ENCODE peak calls at places on chromosomes 2 and 18, in four cellular contexts. P is K562, Y is GM12878, L is HepG2. A is an unnamed sample.

GRCh38 chr2:47313141-47313691 is 89.7 kb upstream of the MSH2 start:
- DNase-seq in P (peak; percentile 58), L (peak; percentile 92), Y (no peak), A (peak; percentile 48)

GRCh38 chr2:20198001-20198400 is 26.9 kb downstream of the SDC1 start:
- DNase-seq in Y (no peak), L (no peak), P (no peak), A (no peak)

GRCh38 chr2:112800881-112801583 is 16.7 kb upstream of the IL1A start:
- DNase-seq in L (no peak), P (no peak), Y (no peak), A (no peak)

GRCh38 chr18:75223687-75224347 is 13.2 kb downstream of the TSHZ1 start:
- DNase-seq in P (no peak), L (peak; percentile 10), Y (no peak), A (no peak)

GRCh38 chr2:14944562-14945346 is 312.2 kb downstream of the LRATD1 start:
- DNase-seq in L (peak; percentile 58), P (peak; percentile 19), Y (no peak), A (peak; percentile 80)

GRCh38 chr18:59359576-59359952 is 499 bp upstream of the LMAN1 start:
- DNase-seq in Y (no peak), L (no peak), P (no peak), A (no peak)

GRCh38 chr2:220855296-220855695 is 716.8 kb downstream of the EPHA4 start:
- DNase-seq in Y (no peak), L (no peak), P (no peak), A (no peak)

GRCh38 chr2:3725002-3725401 is 21.6 kb downstream of the DCDC2C start:
- DNase-seq in Y (no peak), L (no peak), P (no peak), A (no peak)

GRCh38 chr18:12630136-12630535 is 27.8 kb downstream of the SPIRE1 start:
- DNase-seq in Y (no peak), P (no peak), L (no peak), A (no peak)

GRCh38 chr2:119914266-119914665 is 98.6 kb upstream of the EPB41L5 start:
- DNase-seq in Y (no peak), L (no peak), P (no peak), A (no peak)

GRCh38 chr18:74303936-74304335 is 11.7 kb upstream of the C18orf63 start:
- DNase-seq in Y (no peak), P (no peak), L (no peak), A (no peak)

GRCh38 chr2:42100696-42101585 is 53.1 kb downstream of the PKDCC start:
- DNase-seq in Y (no peak), P (no peak), L (no peak), A (peak; percentile 78)

GRCh38 chr2:69169990-69170389 is 157.0 kb downstream of the ANTXR1 start:
- DNase-seq in P (no peak), Y (no peak), L (no peak), A (no peak)

GRCh38 chr2:59936031-59936430 is 617.4 kb downstream of the BCL11A start:
- DNase-seq in Y (no peak), L (no peak), P (no peak), A (no peak)

GRCh38 chr2:235080108-235080507 is 128.3 kb downstream of the SH3BP4 start:
- DNase-seq in P (no peak), Y (no peak), L (no peak), A (no peak)

GRCh38 chr2:203804070-203804469 is 63.5 kb upstream of the CTLA4 start:
- DNase-seq in L (no peak), Y (no peak), P (no peak), A (no peak)

GRCh38 chr2:204177977-204178522 is 241.5 kb downstream of the ICOS start:
- DNase-seq in L (peak; percentile 35), Y (peak; percentile 1), P (peak; percentile 18), A (peak; percentile 73)

GRCh38 chr2:86081724-86082123 is 24.0 kb downstream of the POLR1A start:
- DNase-seq in L (no peak), Y (no peak), P (no peak), A (no peak)

GRCh38 chr2:37560863-37561614 is 110.4 kb downstream of the CDC42EP3 start:
- DNase-seq in L (no peak), Y (no peak), P (no peak), A (no peak)

GRCh38 chr2:207258191-207258991 is 92.6 kb upstream of the KLF7 start:
- DNase-seq in L (no peak), Y (no peak), P (no peak), A (no peak)

GRCh38 chr2:30807249-30807648 is at the start of gene CAPN13:
- DNase-seq in L (no peak), Y (no peak), P (no peak), A (peak; percentile 75)

GRCh38 chr18:7237670-7238272 is 6.9 kb downstream of the LRRC30 start:
- DNase-seq in L (no peak), Y (no peak), P (no peak), A (no peak)

GRCh38 chr2:121611730-121612705 is 37.2 kb downstream of the CLASP1 start:
- DNase-seq in L (no peak), P (no peak), Y (no peak), A (no peak)

GRCh38 chr2:174554514-174555119 is 43.0 kb downstream of the WIPF1 start:
- DNase-seq in P (no peak), L (no peak), Y (no peak), A (no peak)

GRCh38 chr2:181955010-181955409 is 30.6 kb upstream of the PPP1R1C start:
- DNase-seq in Y (no peak), L (no peak), P (no peak), A (no peak)

GRCh38 chr2:150548527-150548926 is 61.1 kb upstream of the RND3 start:
- DNase-seq in Y (no peak), L (peak; percentile 25), P (peak; percentile 10), A (peak; percentile 77)

GRCh38 chr18:45169610-45170009 is 445.7 kb upstream of the SLC14A2 start:
- DNase-seq in L (no peak), Y (no peak), P (no peak), A (no peak)

GRCh38 chr2:111168528-111168929 is 47.8 kb downstream of the BCL2L11 start:
- DNase-seq in P (peak; percentile 88), L (no peak), Y (peak; percentile 68), A (no peak)

GRCh38 chr2:20989404-20989803 is 54.5 kb downstream of the APOB start:
- DNase-seq in L (no peak), Y (no peak), P (no peak), A (no peak)

GRCh38 chr2:236102971-236103370 is 65.2 kb downstream of the GBX2 start:
- DNase-seq in L (no peak), P (no peak), Y (no peak), A (no peak)

GRCh38 chr2:210287301-210287700 is 27.7 kb downstream of the MYL1 start:
- DNase-seq in P (no peak), L (no peak), Y (no peak), A (peak; percentile 56)

GRCh38 chr2:136384541-136385303 is 266.8 kb upstream of the CXCR4 start:
- DNase-seq in P (peak; percentile 20), Y (no peak), L (peak; percentile 35), A (peak; percentile 70)

GRCh38 chr2:73981081-73981968 is 3.4 kb upstream of the TET3 start:
- DNase-seq in Y (no peak), L (peak; percentile 25), P (peak; percentile 85), A (peak; percentile 88)
- TF ChIP-seq REST in Y (no peak), L (no peak), P (no peak), A (no peak)

GRCh38 chr2:222916229-222917197 is 55.7 kb downstream of the ACSL3 start:
- DNase-seq in Y (no peak), P (no peak), L (no peak), A (no peak)

GRCh38 chr2:222912117-222912516 is 51.3 kb downstream of the ACSL3 start:
- DNase-seq in P (no peak), L (no peak), Y (peak; percentile 92), A (no peak)

GRCh38 chr2:222912776-222913175 is 51.9 kb downstream of the ACSL3 start:
- DNase-seq in P (no peak), Y (no peak), L (no peak), A (no peak)

GRCh38 chr2:222919841-222920609 is 59.2 kb downstream of the ACSL3 start:
- DNase-seq in L (no peak), P (peak; percentile 63), Y (no peak), A (no peak)

DNA sequence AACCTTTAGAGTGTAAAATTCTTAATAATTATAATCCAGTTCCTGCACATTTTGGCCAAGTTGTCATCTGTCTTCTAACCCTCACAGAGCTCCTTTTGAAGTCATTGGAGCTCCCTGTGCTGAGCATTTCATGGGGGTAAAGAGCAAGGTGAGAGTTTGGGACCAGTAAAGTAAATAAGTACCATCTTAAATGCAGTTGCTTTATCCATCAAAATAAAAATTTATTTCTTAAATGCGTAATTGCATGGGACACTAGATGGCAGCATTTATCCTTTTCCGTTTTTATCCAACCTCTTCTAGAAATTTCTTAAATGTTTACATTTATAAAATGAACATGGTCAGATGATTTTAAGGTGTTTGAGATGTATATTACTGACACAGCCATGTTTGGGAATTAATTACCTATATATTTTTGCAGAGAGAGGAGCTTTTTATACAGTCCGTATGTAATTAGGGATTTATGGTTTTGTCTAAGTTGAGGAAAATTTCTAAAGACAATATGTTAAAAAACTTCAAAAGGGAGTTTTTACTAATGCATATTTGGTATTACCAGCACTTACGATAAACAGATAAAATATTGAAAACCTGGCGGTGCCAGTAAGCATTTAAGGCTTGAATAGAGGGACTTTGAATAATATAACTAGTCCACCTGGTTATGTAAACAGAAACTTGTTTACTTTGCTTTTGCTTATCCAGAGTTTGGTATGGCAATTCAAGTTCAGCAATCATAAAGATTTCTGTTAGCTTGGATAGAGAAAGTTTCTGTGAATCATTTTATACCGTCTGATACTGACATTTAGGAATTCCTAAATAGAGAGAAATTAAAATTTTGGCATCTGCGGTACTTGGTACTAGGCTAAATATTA is 54.5 kb downstream of the ACSL3 start:
- DNase-seq in P (no peak), Y (no peak), L (no peak), A (no peak)
- TF ChIP-seq CREB1 in P (no peak), Y (no peak), L (peak; percentile 15), A (no peak)

DNA sequence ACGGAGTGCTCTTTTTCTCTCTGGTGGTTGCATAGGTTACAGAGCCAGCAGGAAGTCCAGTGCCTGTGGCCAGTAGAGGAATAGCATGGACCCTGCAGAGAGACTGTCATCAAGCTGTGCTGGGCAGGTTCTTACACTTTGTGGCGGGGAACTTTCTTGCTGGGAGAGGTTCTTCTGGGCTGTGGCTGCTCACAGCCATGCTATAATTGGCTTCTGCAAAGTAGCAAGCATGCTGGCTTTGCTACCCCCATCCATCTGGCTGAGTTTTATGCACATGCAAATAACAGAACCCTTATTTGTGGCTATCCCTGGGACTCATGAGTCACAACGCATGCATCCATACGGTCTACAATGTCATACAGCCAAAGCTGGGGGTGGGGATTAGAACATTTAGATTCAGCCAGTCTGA is 68.9 kb downstream of the PLCL1 start:
- DNase-seq in Y (no peak), L (no peak), P (no peak), A (peak; percentile 59)
- TF ChIP-seq JUNB in Y (no peak), L (no peak), P (no peak), A (no peak)

GRCh38 chr2:144332356-144333143 is 187.4 kb downstream of the ZEB2 start:
- DNase-seq in L (peak; percentile 72), Y (no peak), P (peak; percentile 92), A (peak; percentile 89)
- TF ChIP-seq REST in L (no peak), Y (no peak), P (no peak), A (no peak)